ENCODE peak calls at places on chromosomes 13 and 19, in ten cellular contexts. I is AG09309, Y is PC-3, F is T follicular helper cell, R is A549, J is fibroblast of pulmonary artery, Z is BE2C, N is aorta, T is posterior cingulate gyrus, B is EL. K is an unnamed sample.

GRCh38 chr13:92303428-92303827 is 905.0 kb downstream of the GPC5 start:
- DNase-seq in I (no peak), Y (no peak), F (no peak), R (no peak), J (peak; percentile 94), Z (no peak), N (no peak), T (no peak), B (no peak), K (no peak)

GRCh38 chr19:15419413-15420025 is 731 bp upstream of the AKAP8L start:
- DNase-seq in I (no peak), Y (peak; percentile 43), F (no peak), R (no peak), J (peak; percentile 5), Z (no peak), N (no peak), T (no peak), B (peak; percentile 25), K (peak; percentile 31)

GRCh38 chr19:40273469-40274360 is 11.4 kb downstream of the AKT2 start:
- DNase-seq in I (no peak), Y (no peak), F (no peak), R (no peak), J (no peak), Z (no peak), N (no peak), T (peak; percentile 43), B (no peak), K (peak; percentile 85)

GRCh38 chr19:55173717-55174409 is 6.2 kb downstream of the SYT5 start:
- DNase-seq in I (peak; percentile 34), Y (peak; percentile 85), F (peak; percentile 11), R (peak; percentile 93), J (peak; percentile 78), Z (peak; percentile 88), N (peak; percentile 80), T (peak; percentile 47), B (peak; percentile 90), K (peak; percentile 39)

GRCh38 chr13:85521586-85521985 is 277.6 kb downstream of the SLITRK6 start:
- DNase-seq in I (no peak), Y (no peak), F (no peak), R (no peak), J (no peak), Z (no peak), N (no peak), T (no peak), B (no peak), K (no peak)

GRCh38 chr19:3275068-3275582 is 50.7 kb downstream of the CELF5 start:
- DNase-seq in I (no peak), Y (peak; percentile 10), F (peak; percentile 18), R (peak; percentile 42), J (no peak), Z (peak; percentile 46), N (no peak), T (peak; percentile 35), B (no peak), K (peak; percentile 79)

GRCh38 chr13:106520205-106521004 is 15.1 kb downstream of the EFNB2 start:
- DNase-seq in I (no peak), Y (peak; percentile 16), F (no peak), R (peak; percentile 2), J (peak; percentile 68), Z (no peak), N (no peak), T (no peak), B (peak; percentile 13), K (no peak)

GRCh38 chr13:51331354-51331861 is 8.1 kb upstream of the SERPINE3 start:
- DNase-seq in I (no peak), Y (no peak), F (no peak), R (no peak), J (peak; percentile 39), Z (no peak), N (no peak), T (no peak), B (no peak), K (no peak)

K was measured in G401.